ENCODE peak calls at places on chromosomes 1 and 21, in five cellular contexts. Q is mucosa of descending colon; M is activated CD8-positive, alpha-beta T cell treated with anti-CD3 and anti-CD28 coated beads for 36 hours; K is coronary artery; N is GM12865. C is an unnamed sample.

GRCh38 chr21:25331286-25331685 is 276.0 kb downstream of the MRPL39 start:
- DNase-seq in N (no peak), M (no peak), K (no peak), Q (no peak), C (no peak)

GRCh38 chr1:2526824-2527552 is 592 bp upstream of the PANK4 start:
- DNase-seq in K (no peak), N (peak), M (peak), Q (peak), C (peak)

GRCh38 chr21:43210454-43211084 is 41.8 kb downstream of the CRYAA start:
- DNase-seq in N (no peak), Q (peak), K (peak), M (no peak), C (no peak)

GRCh38 chr1:206949641-206950040 is 3.4 kb upstream of the PIGR start:
- DNase-seq in Q (no peak), N (no peak), M (no peak), K (no peak), C (no peak)

GRCh38 chr1:44405041-44405803 is at the start of gene RNF220:
- DNase-seq in M (peak), Q (peak), K (no peak), N (peak), C (peak)

GRCh38 chr1:187070076-187070475 is 241.3 kb downstream of the PLA2G4A start:
- DNase-seq in N (no peak), Q (no peak), K (no peak), M (no peak), C (no peak)

GRCh38 chr1:200524092-200524491 is 96.5 kb downstream of the KIF14 start:
- DNase-seq in N (no peak), Q (no peak), K (no peak), M (no peak), C (no peak)

GRCh38 chr1:121516279-121516967 is 331.6 kb downstream of the SRGAP2C start:
- DNase-seq in K (no peak), Q (peak), M (peak), N (peak), C (no peak)

GRCh38 chr21:29264721-29265120 is 34.0 kb upstream of the BACH1 start:
- DNase-seq in K (no peak), N (no peak), Q (no peak), M (no peak), C (no peak)

GRCh38 chr1:214154596-214155261 is 126.2 kb upstream of the SMYD2 start:
- DNase-seq in N (no peak), Q (no peak), K (no peak), M (no peak), C (no peak)

GRCh38 chr21:34132202-34132601 is 58.8 kb downstream of the MRPS6 start:
- DNase-seq in N (no peak), Q (no peak), K (no peak), M (no peak), C (no peak)

GRCh38 chr1:16973215-16973614 is 7.2 kb downstream of the MFAP2 start:
- DNase-seq in N (no peak), Q (no peak), K (no peak), M (no peak), C (no peak)

GRCh38 chr1:200374569-200375312 is 35.1 kb downstream of the ZNF281 start:
- DNase-seq in Q (no peak), M (no peak), K (no peak), N (no peak), C (no peak)

GRCh38 chr1:37862330-37862729 is 2.9 kb upstream of the MTF1 start:
- DNase-seq in Q (no peak), M (no peak), K (no peak), N (no peak), C (no peak)

GRCh38 chr1:82517586-82517985 is 716.9 kb downstream of the ADGRL2 start:
- DNase-seq in N (peak), Q (no peak), M (no peak), K (peak), C (no peak)

GRCh38 chr1:236815941-236816340 is 20.8 kb downstream of the MTR start:
- DNase-seq in N (no peak), M (no peak), K (no peak), Q (no peak), C (no peak)

GRCh38 chr1:12052008-12052573 is 11.0 kb upstream of the TNFRSF8 start:
- DNase-seq in K (peak), N (peak), M (peak), Q (peak), C (peak)

DNA sequence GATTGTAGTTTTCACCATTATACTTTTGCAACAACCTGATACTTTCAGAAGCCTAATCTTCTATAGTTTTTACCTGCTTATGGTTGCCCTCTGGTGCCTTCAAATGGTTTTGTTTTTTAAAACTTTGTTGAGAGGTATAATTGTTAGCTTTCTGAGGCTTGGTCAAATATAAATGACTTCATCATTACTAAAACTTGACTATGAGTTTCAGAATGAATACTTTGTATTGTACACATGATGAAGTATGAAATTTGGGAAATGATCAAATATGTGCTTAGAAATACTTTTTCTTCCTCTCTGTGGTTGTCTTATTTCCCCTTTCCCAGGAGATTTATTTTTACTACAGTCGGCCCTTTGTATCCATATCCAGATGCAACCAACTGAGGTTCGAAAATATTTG is 151.8 kb upstream of the B3GALT2 start:
- DNase-seq in N (peak), K (no peak), Q (no peak), M (no peak), C (peak)
- TF ChIP-seq CTCF in N (no peak), K (no peak), Q (no peak), M (no peak), C (no peak)

GRCh38 chr1:7539772-7540175 is 231.3 kb upstream of the VAMP3 start:
- DNase-seq in K (no peak), N (peak), Q (peak), M (peak), C (no peak)
- TF ChIP-seq CTCF in K (no peak), N (peak), Q (peak), M (peak), C (no peak)

GRCh38 chr21:32900814-32901213 is 124.9 kb upstream of the OLIG2 start:
- DNase-seq in M (no peak), K (no peak), Q (no peak), N (no peak), C (no peak)
- TF ChIP-seq CTCF in M (no peak), K (no peak), Q (no peak), N (no peak), C (no peak)

GRCh38 chr1:221292652-221293051 is 413.4 kb downstream of the HLX start:
- DNase-seq in Q (no peak), N (no peak), K (no peak), M (no peak), C (no peak)

GRCh38 chr1:221290669-221291068 is 411.4 kb downstream of the HLX start:
- DNase-seq in M (no peak), Q (no peak), K (no peak), N (no peak), C (no peak)

GRCh38 chr1:221286399-221286798 is 407.2 kb downstream of the HLX start:
- DNase-seq in Q (no peak), K (no peak), M (no peak), N (no peak), C (no peak)

GRCh38 chr1:221291113-221291512 is 411.9 kb downstream of the HLX start:
- DNase-seq in N (no peak), K (no peak), Q (no peak), M (no peak), C (no peak)

DNA sequence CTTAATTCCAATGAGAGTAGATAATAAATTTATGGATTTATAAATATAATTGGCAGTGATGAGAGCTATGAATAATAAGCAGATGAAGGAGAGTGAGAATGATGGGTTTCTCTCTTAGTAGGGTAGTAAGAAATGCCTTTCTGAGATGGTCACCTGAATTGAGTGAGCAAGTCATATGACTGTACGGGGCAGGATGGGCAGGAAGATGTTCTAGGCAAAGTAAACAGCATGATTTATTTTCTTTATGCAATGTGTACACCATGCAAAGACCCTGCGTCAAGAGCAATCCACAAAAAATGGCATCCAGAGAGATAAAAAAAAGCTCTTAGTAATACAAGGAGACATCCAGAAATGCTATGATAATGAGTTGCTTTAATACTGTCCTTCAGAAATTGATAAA is 409.9 kb downstream of the HLX start:
- DNase-seq in Q (no peak), M (no peak), K (no peak), N (no peak), C (no peak)
- TF ChIP-seq CTCF in Q (no peak), M (no peak), K (no peak), N (no peak), C (no peak)

GRCh38 chr1:6279066-6279465 is 18.2 kb upstream of the GPR153 start:
- DNase-seq in K (no peak), Q (no peak), N (no peak), M (no peak), C (no peak)

GRCh38 chr1:6279721-6280383 is 19.0 kb upstream of the GPR153 start:
- DNase-seq in N (no peak), K (no peak), M (no peak), Q (no peak), C (no peak)

GRCh38 chr1:6282577-6283270 is 21.8 kb upstream of the GPR153 start:
- DNase-seq in M (no peak), Q (peak), N (no peak), K (no peak), C (no peak)

GRCh38 chr1:6281511-6282402 is 20.9 kb upstream of the GPR153 start:
- DNase-seq in N (no peak), M (no peak), K (no peak), Q (peak), C (no peak)

DNA sequence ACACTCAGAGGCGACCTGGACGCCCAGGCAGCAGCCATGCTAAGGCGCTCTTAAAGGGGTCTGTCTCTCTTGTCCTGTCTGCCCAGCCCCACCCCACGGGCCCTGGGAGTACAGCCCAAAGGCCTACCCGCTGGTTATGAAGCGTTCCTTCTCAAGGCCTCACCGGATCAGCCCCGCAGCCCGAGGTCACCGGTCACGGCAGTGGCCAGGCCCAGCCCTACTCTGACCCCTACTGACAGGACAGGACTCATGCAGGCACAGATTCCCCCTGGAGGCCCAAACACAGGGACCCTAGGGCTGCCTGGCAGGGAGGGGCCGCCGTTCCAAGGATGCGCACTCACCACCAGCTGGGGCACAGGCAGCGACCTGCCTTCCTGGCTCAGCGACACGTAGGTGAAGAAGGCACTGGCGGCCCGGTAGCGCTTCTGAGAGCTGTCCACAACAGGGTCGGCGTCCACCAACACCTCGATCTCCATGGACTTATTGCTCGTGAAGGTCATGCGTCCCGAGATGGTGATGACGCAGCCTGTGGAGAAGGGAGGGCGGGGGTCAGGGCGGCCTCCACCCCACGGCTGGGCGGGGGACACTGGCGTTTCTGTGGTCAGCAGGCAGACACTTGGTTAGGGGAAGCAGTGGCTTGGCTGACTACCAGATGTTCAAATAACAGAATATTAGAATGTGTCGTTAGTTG is 20.0 kb upstream of the GPR153 start:
- DNase-seq in N (no peak), K (no peak), M (no peak), Q (peak), C (no peak)
- TF ChIP-seq CTCF in N (no peak), K (no peak), M (no peak), Q (no peak), C (no peak)